ENCODE peak calls at places on chromosomes 1 and 21, in six cellular contexts. One of them, this sample, is unnamed.

GRCh38 chr1:65958561-65959350 is 166.1 kb downstream of the PDE4B start:
- DNase-seq in adipocyte: peak
- DNase-seq in cardiac fibroblast: peak
- DNase-seq in HFF-Myc: peak
- DNase-seq in hepatocyte: peak
- DNase-seq in breast epithelium: no peak
- DNase-seq in this sample: no peak

GRCh38 chr1:219123041-219123440 is 50.6 kb upstream of the LYPLAL1 start:
- DNase-seq in adipocyte: no peak
- DNase-seq in cardiac fibroblast: peak
- DNase-seq in HFF-Myc: no peak
- DNase-seq in hepatocyte: no peak
- DNase-seq in breast epithelium: no peak
- DNase-seq in this sample: no peak

GRCh38 chr21:14414932-14415508 is 32.1 kb upstream of the HSPA13 start:
- DNase-seq in adipocyte: no peak
- DNase-seq in cardiac fibroblast: no peak
- DNase-seq in HFF-Myc: no peak
- DNase-seq in hepatocyte: no peak
- DNase-seq in breast epithelium: no peak
- DNase-seq in this sample: no peak

GRCh38 chr1:221563476-221563921 is 178.4 kb downstream of the DUSP10 start:
- DNase-seq in adipocyte: no peak
- DNase-seq in cardiac fibroblast: no peak
- DNase-seq in HFF-Myc: no peak
- DNase-seq in hepatocyte: no peak
- DNase-seq in breast epithelium: no peak
- DNase-seq in this sample: no peak

GRCh38 chr1:164092603-164093353 is 466.2 kb upstream of the PBX1 start:
- DNase-seq in adipocyte: no peak
- DNase-seq in cardiac fibroblast: peak
- DNase-seq in HFF-Myc: no peak
- DNase-seq in hepatocyte: no peak
- DNase-seq in breast epithelium: no peak
- DNase-seq in this sample: no peak

GRCh38 chr1:145985502-145986439 is 10.6 kb downstream of the TXNIP start:
- DNase-seq in adipocyte: peak
- DNase-seq in cardiac fibroblast: peak
- DNase-seq in HFF-Myc: no peak
- DNase-seq in hepatocyte: no peak
- DNase-seq in breast epithelium: no peak
- DNase-seq in this sample: peak

GRCh38 chr1:14039894-14040430 is 340.0 kb downstream of the PRDM2 start:
- DNase-seq in adipocyte: no peak
- DNase-seq in cardiac fibroblast: no peak
- DNase-seq in HFF-Myc: no peak
- DNase-seq in hepatocyte: no peak
- DNase-seq in breast epithelium: no peak
- DNase-seq in this sample: no peak

GRCh38 chr1:163565171-163565570 is 243.4 kb downstream of the NUF2 start:
- DNase-seq in adipocyte: no peak
- DNase-seq in cardiac fibroblast: no peak
- DNase-seq in HFF-Myc: no peak
- DNase-seq in hepatocyte: no peak
- DNase-seq in breast epithelium: no peak
- DNase-seq in this sample: no peak

GRCh38 chr21:38911523-38912354 is 106.0 kb downstream of the ETS2 start:
- DNase-seq in adipocyte: no peak
- DNase-seq in cardiac fibroblast: no peak
- DNase-seq in HFF-Myc: no peak
- DNase-seq in hepatocyte: no peak
- DNase-seq in breast epithelium: no peak
- DNase-seq in this sample: no peak

GRCh38 chr1:35808376-35809155 is 750 bp downstream of the AGO4 start:
- DNase-seq in adipocyte: peak
- DNase-seq in cardiac fibroblast: peak
- DNase-seq in HFF-Myc: no peak
- DNase-seq in hepatocyte: peak
- DNase-seq in breast epithelium: no peak
- DNase-seq in this sample: no peak

GRCh38 chr21:33330726-33331125 is 6.0 kb downstream of the IFNAR1 start:
- DNase-seq in adipocyte: no peak
- DNase-seq in cardiac fibroblast: no peak
- DNase-seq in HFF-Myc: no peak
- DNase-seq in hepatocyte: no peak
- DNase-seq in breast epithelium: no peak
- DNase-seq in this sample: no peak

GRCh38 chr1:164876717-164877116 is 317.7 kb downstream of the PBX1 start:
- DNase-seq in adipocyte: no peak
- DNase-seq in cardiac fibroblast: no peak
- DNase-seq in HFF-Myc: no peak
- DNase-seq in hepatocyte: no peak
- DNase-seq in breast epithelium: no peak
- DNase-seq in this sample: no peak

GRCh38 chr1:42957229-42957879 is 1.3 kb downstream of the SLC2A1 start:
- DNase-seq in adipocyte: peak
- DNase-seq in cardiac fibroblast: no peak
- DNase-seq in HFF-Myc: no peak
- DNase-seq in hepatocyte: no peak
- DNase-seq in breast epithelium: no peak
- DNase-seq in this sample: no peak

GRCh38 chr1:4654764-4655673 is 610 bp downstream of the AJAP1 start:
- DNase-seq in adipocyte: no peak
- DNase-seq in cardiac fibroblast: no peak
- DNase-seq in HFF-Myc: no peak
- DNase-seq in hepatocyte: peak
- DNase-seq in breast epithelium: no peak
- DNase-seq in this sample: no peak

GRCh38 chr1:62433861-62434611 is 2.8 kb upstream of the USP1 start:
- DNase-seq in adipocyte: peak
- DNase-seq in cardiac fibroblast: no peak
- DNase-seq in HFF-Myc: no peak
- DNase-seq in hepatocyte: no peak
- DNase-seq in breast epithelium: no peak
- DNase-seq in this sample: no peak

GRCh38 chr21:40852563-40852962 is 5.6 kb upstream of the DSCAM start:
- DNase-seq in adipocyte: no peak
- DNase-seq in cardiac fibroblast: no peak
- DNase-seq in HFF-Myc: no peak
- DNase-seq in hepatocyte: no peak
- DNase-seq in breast epithelium: no peak
- DNase-seq in this sample: no peak

GRCh38 chr1:31750858-31751638 is 13.1 kb downstream of the ADGRB2 start:
- DNase-seq in adipocyte: peak
- DNase-seq in cardiac fibroblast: peak
- DNase-seq in HFF-Myc: no peak
- DNase-seq in hepatocyte: no peak
- DNase-seq in breast epithelium: no peak
- DNase-seq in this sample: no peak

GRCh38 chr1:29991025-29991424 is 732.4 kb downstream of the MATN1 start:
- DNase-seq in adipocyte: no peak
- DNase-seq in cardiac fibroblast: no peak
- DNase-seq in HFF-Myc: no peak
- DNase-seq in hepatocyte: peak
- DNase-seq in breast epithelium: no peak
- DNase-seq in this sample: no peak

GRCh38 chr1:81808760-81809159 is 8.0 kb downstream of the ADGRL2 start:
- DNase-seq in adipocyte: no peak
- DNase-seq in cardiac fibroblast: peak
- DNase-seq in HFF-Myc: no peak
- DNase-seq in hepatocyte: peak
- DNase-seq in breast epithelium: no peak
- DNase-seq in this sample: no peak

GRCh38 chr1:195908121-195908520 is 700.1 kb downstream of the KCNT2 start:
- DNase-seq in adipocyte: peak
- DNase-seq in cardiac fibroblast: peak
- DNase-seq in HFF-Myc: no peak
- DNase-seq in hepatocyte: no peak
- DNase-seq in breast epithelium: no peak
- DNase-seq in this sample: peak

GRCh38 chr1:44605904-44606615 is 68.2 kb downstream of the TMEM53 start:
- DNase-seq in adipocyte: no peak
- DNase-seq in cardiac fibroblast: peak
- DNase-seq in HFF-Myc: no peak
- DNase-seq in hepatocyte: no peak
- DNase-seq in breast epithelium: no peak
- DNase-seq in this sample: no peak

GRCh38 chr21:34887729-34888568 is 161.2 kb downstream of the RUNX1 start:
- DNase-seq in adipocyte: peak
- DNase-seq in cardiac fibroblast: peak
- DNase-seq in HFF-Myc: peak
- DNase-seq in hepatocyte: peak
- DNase-seq in breast epithelium: peak
- DNase-seq in this sample: peak

DNA sequence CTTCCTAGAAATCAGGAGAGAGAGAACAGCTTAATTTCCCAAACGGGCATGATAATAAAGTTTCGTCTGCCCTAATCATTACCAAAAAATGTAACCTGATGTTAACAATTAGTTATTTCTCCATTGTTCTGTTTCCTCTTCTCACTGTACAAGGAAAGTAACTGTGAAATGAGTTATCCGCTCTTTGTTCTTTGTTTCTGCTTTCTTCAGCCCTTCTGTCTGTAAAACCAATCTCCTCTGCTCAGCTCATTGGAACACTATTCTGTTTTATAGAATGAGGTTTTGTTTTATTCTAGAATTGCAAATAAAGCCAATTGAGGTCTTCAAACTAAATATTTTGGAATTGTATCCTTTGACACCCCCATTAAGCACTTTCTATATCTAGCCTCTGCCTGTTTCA is 8.8 kb upstream of the THEM4 start:
- DNase-seq in adipocyte: no peak
- DNase-seq in cardiac fibroblast: no peak
- DNase-seq in HFF-Myc: no peak
- DNase-seq in hepatocyte: no peak
- DNase-seq in breast epithelium: no peak
- DNase-seq in this sample: no peak
- H3K4me3 ChIP-seq in adipocyte: no peak
- H3K4me3 ChIP-seq in cardiac fibroblast: no peak
- H3K4me3 ChIP-seq in HFF-Myc: no peak
- H3K4me3 ChIP-seq in hepatocyte: no peak
- H3K4me3 ChIP-seq in breast epithelium: no peak
- H3K4me3 ChIP-seq in this sample: no peak

GRCh38 chr1:58575831-58576726 is 973 bp downstream of the TACSTD2 start:
- DNase-seq in adipocyte: no peak
- DNase-seq in cardiac fibroblast: no peak
- DNase-seq in HFF-Myc: no peak
- DNase-seq in hepatocyte: no peak
- DNase-seq in breast epithelium: peak
- DNase-seq in this sample: no peak

GRCh38 chr1:58580186-58580585 is 3.1 kb upstream of the TACSTD2 start:
- DNase-seq in adipocyte: no peak
- DNase-seq in cardiac fibroblast: no peak
- DNase-seq in HFF-Myc: no peak
- DNase-seq in hepatocyte: no peak
- DNase-seq in breast epithelium: no peak
- DNase-seq in this sample: no peak

GRCh38 chr1:58576727-58577675 is at the start of gene TACSTD2:
- DNase-seq in adipocyte: peak
- DNase-seq in cardiac fibroblast: no peak
- DNase-seq in HFF-Myc: no peak
- DNase-seq in hepatocyte: peak
- DNase-seq in breast epithelium: peak
- DNase-seq in this sample: no peak

GRCh38 chr1:58574816-58575215 is 2.2 kb downstream of the TACSTD2 start:
- DNase-seq in adipocyte: no peak
- DNase-seq in cardiac fibroblast: no peak
- DNase-seq in HFF-Myc: no peak
- DNase-seq in hepatocyte: no peak
- DNase-seq in breast epithelium: no peak
- DNase-seq in this sample: no peak

GRCh38 chr1:58577676-58578073 is 623 bp upstream of the TACSTD2 start:
- DNase-seq in adipocyte: no peak
- DNase-seq in cardiac fibroblast: no peak
- DNase-seq in HFF-Myc: no peak
- DNase-seq in hepatocyte: no peak
- DNase-seq in breast epithelium: no peak
- DNase-seq in this sample: no peak
- H3K4me3 ChIP-seq in adipocyte: peak
- H3K4me3 ChIP-seq in cardiac fibroblast: no peak
- H3K4me3 ChIP-seq in HFF-Myc: no peak
- H3K4me3 ChIP-seq in hepatocyte: peak
- H3K4me3 ChIP-seq in breast epithelium: peak
- H3K4me3 ChIP-seq in this sample: no peak

DNA sequence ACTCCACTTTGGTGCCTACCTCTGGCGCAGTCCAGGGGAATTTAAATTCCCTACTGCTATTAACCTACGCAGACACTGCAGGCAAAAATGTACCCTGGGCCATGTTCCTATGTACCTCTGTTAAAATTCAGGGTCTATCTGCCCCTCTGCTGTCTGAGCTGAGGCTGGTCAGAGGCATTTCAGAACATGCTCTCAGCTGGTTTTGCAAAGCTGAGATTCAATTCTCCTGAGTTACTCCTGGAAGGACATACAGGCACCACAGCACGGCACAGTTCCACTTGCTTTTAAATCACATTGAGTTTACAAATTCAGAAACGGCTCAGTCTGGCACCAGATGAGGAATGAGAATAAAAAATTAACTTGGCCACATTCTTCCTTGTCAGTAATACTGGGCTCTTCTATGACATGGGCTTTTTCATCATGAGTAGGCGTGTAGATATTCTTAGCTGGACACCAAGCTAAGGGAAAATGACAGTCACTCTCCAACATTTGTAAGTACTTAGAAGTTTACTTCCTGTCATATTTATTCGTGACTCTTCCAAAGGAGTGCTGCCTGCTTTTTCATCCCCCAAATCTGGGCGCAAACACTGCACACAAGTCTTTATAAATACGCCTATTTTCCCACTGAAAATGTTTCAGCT is 2.0 kb downstream of the C1orf198 start:
- DNase-seq in adipocyte: peak
- DNase-seq in cardiac fibroblast: peak
- DNase-seq in HFF-Myc: no peak
- DNase-seq in hepatocyte: no peak
- DNase-seq in breast epithelium: no peak
- DNase-seq in this sample: no peak
- H3K4me3 ChIP-seq in adipocyte: peak
- H3K4me3 ChIP-seq in cardiac fibroblast: peak
- H3K4me3 ChIP-seq in HFF-Myc: peak
- H3K4me3 ChIP-seq in hepatocyte: peak
- H3K4me3 ChIP-seq in breast epithelium: peak
- H3K4me3 ChIP-seq in this sample: peak

DNA sequence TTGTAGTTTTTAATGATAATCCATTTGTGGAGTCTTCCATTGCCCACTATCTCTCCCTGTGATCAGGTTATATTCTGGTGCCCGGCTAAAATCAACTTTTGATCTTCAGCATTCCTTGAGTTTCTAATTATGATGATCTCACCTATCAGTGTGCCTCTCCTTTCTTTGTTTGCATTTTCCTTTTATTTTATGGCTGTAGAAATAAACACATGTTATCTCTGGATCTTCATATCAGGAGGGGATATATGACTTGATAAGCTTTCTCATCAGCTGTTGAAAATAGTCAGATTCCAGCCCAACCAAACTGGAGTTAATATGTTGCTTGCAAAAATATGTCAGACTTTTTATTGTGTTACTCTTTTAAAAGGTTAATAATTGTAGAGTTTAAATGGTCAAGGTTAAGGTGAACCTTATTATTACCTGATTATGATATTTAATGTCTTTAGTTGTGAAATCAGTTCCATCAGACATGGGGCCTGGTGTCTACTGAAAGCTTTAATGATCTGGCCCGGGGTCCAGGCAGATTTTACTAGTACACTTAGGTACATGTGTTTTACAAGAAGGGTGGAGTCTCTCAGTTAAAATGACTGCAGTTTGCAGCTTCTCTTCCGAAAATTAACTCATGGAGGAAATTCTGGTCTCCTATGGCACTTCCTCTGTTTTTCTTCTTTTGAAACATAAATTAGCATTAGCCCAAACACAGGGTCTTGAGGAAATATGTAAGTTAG is 12.8 kb downstream of the KRTAP24-1 start:
- DNase-seq in adipocyte: no peak
- DNase-seq in cardiac fibroblast: no peak
- DNase-seq in HFF-Myc: no peak
- DNase-seq in hepatocyte: no peak
- DNase-seq in breast epithelium: no peak
- DNase-seq in this sample: no peak
- H3K4me3 ChIP-seq in adipocyte: no peak
- H3K4me3 ChIP-seq in cardiac fibroblast: no peak
- H3K4me3 ChIP-seq in HFF-Myc: no peak
- H3K4me3 ChIP-seq in hepatocyte: no peak
- H3K4me3 ChIP-seq in breast epithelium: no peak
- H3K4me3 ChIP-seq in this sample: no peak

This sample was measured in skeletal muscle cell.